ENCODE peak calls at places on chromosomes 11 and 22, in nine cellular contexts. K, S, D, J, Q, C, A, T and I are unnamed samples.

GRCh38 chr11:132838621-132839020 is 693.7 kb downstream of the OPCML start:
- DNase-seq in K (no peak), S (no peak), D (peak), J (no peak), Q (no peak), C (no peak), A (peak), T (no peak), I (no peak)

GRCh38 chr22:23380230-23380573 is 199.9 kb downstream of the IGLL1 start:
- DNase-seq in K (no peak), S (no peak), D (no peak), J (no peak), Q (no peak), C (no peak), A (no peak), T (no peak), I (no peak)

GRCh38 chr11:68632802-68633201 is 51.5 kb upstream of the GAL start:
- DNase-seq in K (peak), S (no peak), D (peak), J (no peak), Q (peak), C (peak), A (peak), T (peak), I (peak)

GRCh38 chr11:28606930-28607329 is 498.7 kb downstream of the METTL15 start:
- DNase-seq in K (no peak), S (no peak), D (peak), J (no peak), Q (no peak), C (no peak), A (no peak), T (no peak), I (peak)

GRCh38 chr22:46671824-46672432 is 51.7 kb downstream of the GRAMD4 start:
- DNase-seq in K (no peak), S (no peak), D (no peak), J (no peak), Q (no peak), C (no peak), A (peak), T (no peak), I (no peak)

GRCh38 chr11:45610627-45611026 is 54.8 kb downstream of the CHST1 start:
- DNase-seq in K (no peak), S (no peak), D (no peak), J (no peak), Q (no peak), C (no peak), A (no peak), T (no peak), I (no peak)

GRCh38 chr11:35579557-35580396 is 38.5 kb upstream of the FJX1 start:
- DNase-seq in K (no peak), S (no peak), D (peak), J (no peak), Q (peak), C (peak), A (peak), T (no peak), I (no peak)

GRCh38 chr11:11981364-11981763 is 27.1 kb downstream of the DKK3 start:
- DNase-seq in K (no peak), S (no peak), D (no peak), J (no peak), Q (no peak), C (no peak), A (no peak), T (no peak), I (no peak)

GRCh38 chr22:36577019-36577418 is 48.1 kb upstream of the EIF3D start:
- DNase-seq in K (no peak), S (no peak), D (peak), J (no peak), Q (peak), C (peak), A (no peak), T (no peak), I (no peak)

GRCh38 chr22:31345331-31346254 is 553 bp downstream of the PATZ1 start:
- DNase-seq in K (peak), S (peak), D (peak), J (peak), Q (peak), C (peak), A (peak), T (peak), I (peak)

GRCh38 chr11:125934473-125934872 is 11.4 kb upstream of the VSIG10L2 start:
- DNase-seq in K (no peak), S (no peak), D (no peak), J (no peak), Q (no peak), C (no peak), A (no peak), T (no peak), I (no peak)

GRCh38 chr11:28808771-28809170 is 700.6 kb downstream of the METTL15 start:
- DNase-seq in K (no peak), S (no peak), D (no peak), J (no peak), Q (no peak), C (no peak), A (no peak), T (no peak), I (no peak)

GRCh38 chr22:50136431-50137047 is 34.0 kb upstream of the PANX2 start:
- DNase-seq in K (no peak), S (no peak), D (peak), J (no peak), Q (no peak), C (no peak), A (no peak), T (no peak), I (no peak)

GRCh38 chr11:78424334-78425270 is 7.0 kb upstream of the GAB2 start:
- DNase-seq in K (no peak), S (no peak), D (no peak), J (no peak), Q (no peak), C (no peak), A (no peak), T (no peak), I (no peak)

GRCh38 chr22:22424210-22424800 is 84.2 kb downstream of the ZNF280B start:
- DNase-seq in K (no peak), S (no peak), D (no peak), J (no peak), Q (no peak), C (no peak), A (no peak), T (no peak), I (peak)